ENCODE peak calls at places on chromosomes 12 and 14, in seven cellular contexts. P, K, O, A, Q, M and R are unnamed samples.

GRCh38 chr12:129762436-129762835 is 141.4 kb downstream of the TMEM132D start:
- DNase-seq in P (no peak), K (no peak), O (no peak), A (no peak), Q (no peak), M (no peak), R (no peak)

GRCh38 chr12:126688556-126688955 is 1578.4 kb upstream of the TMEM132C start:
- DNase-seq in P (no peak), K (no peak), O (no peak), A (no peak), Q (no peak), M (no peak), R (no peak)

GRCh38 chr12:125683748-125684381 is 618.6 kb downstream of the AACS start:
- DNase-seq in P (no peak), K (no peak), O (peak), A (peak), Q (peak), M (no peak), R (no peak)

GRCh38 chr14:61503167-61503801 is 181.9 kb downstream of the PRKCH start:
- DNase-seq in P (peak), K (peak), O (no peak), A (peak), Q (no peak), M (no peak), R (no peak)

GRCh38 chr14:29846339-29847129 is 81.1 kb downstream of the PRKD1 start:
- DNase-seq in P (peak), K (no peak), O (no peak), A (no peak), Q (no peak), M (no peak), R (no peak)

GRCh38 chr14:39122330-39123138 is 8.4 kb downstream of the GEMIN2 start:
- DNase-seq in P (no peak), K (peak), O (no peak), A (no peak), Q (no peak), M (no peak), R (no peak)

GRCh38 chr14:68476212-68476964 is 316.5 kb downstream of the ZFP36L1 start:
- DNase-seq in P (peak), K (peak), O (no peak), A (peak), Q (no peak), M (peak), R (peak)

GRCh38 chr12:57737467-57738141 is 938 bp downstream of the AGAP2 start:
- DNase-seq in P (peak), K (no peak), O (no peak), A (no peak), Q (peak), M (no peak), R (no peak)

GRCh38 chr12:49030714-49031572 is 12.4 kb upstream of the PRKAG1 start:
- DNase-seq in P (no peak), K (no peak), O (no peak), A (no peak), Q (no peak), M (no peak), R (no peak)

GRCh38 chr12:74747305-74747704 is 209.7 kb downstream of the ATXN7L3B start:
- DNase-seq in P (peak), K (peak), O (no peak), A (no peak), Q (no peak), M (no peak), R (no peak)

GRCh38 chr12:47698055-47698454 is 7.8 kb downstream of the RPAP3 start:
- DNase-seq in P (no peak), K (no peak), O (no peak), A (no peak), Q (no peak), M (no peak), R (no peak)

GRCh38 chr14:95922080-95922479 is 45.4 kb downstream of the TUNAR start:
- DNase-seq in P (no peak), K (no peak), O (no peak), A (no peak), Q (no peak), M (no peak), R (no peak)

GRCh38 chr14:101480022-101480746 is 81.1 kb upstream of the DIO3 start:
- DNase-seq in P (no peak), K (no peak), O (peak), A (no peak), Q (peak), M (peak), R (no peak)

GRCh38 chr12:82740129-82741000 is 53.7 kb downstream of the TMTC2 start:
- DNase-seq in P (peak), K (peak), O (no peak), A (no peak), Q (no peak), M (no peak), R (no peak)

GRCh38 chr14:72433511-72433910 is 460.4 kb downstream of the DPF3 start:
- DNase-seq in P (peak), K (peak), O (no peak), A (no peak), Q (no peak), M (no peak), R (no peak)

GRCh38 chr14:63896278-63896720 is 43.5 kb downstream of the SYNE2 start:
- DNase-seq in P (peak), K (peak), O (peak), A (no peak), Q (no peak), M (no peak), R (no peak)

GRCh38 chr14:24296341-24297157 is 3.0 kb downstream of the DHRS1 start:
- DNase-seq in P (peak), K (peak), O (peak), A (peak), Q (peak), M (no peak), R (peak)

GRCh38 chr12:68224613-68225285 is 861 bp downstream of the IL26 start:
- DNase-seq in P (peak), K (peak), O (no peak), A (no peak), Q (no peak), M (no peak), R (no peak)

DNA sequence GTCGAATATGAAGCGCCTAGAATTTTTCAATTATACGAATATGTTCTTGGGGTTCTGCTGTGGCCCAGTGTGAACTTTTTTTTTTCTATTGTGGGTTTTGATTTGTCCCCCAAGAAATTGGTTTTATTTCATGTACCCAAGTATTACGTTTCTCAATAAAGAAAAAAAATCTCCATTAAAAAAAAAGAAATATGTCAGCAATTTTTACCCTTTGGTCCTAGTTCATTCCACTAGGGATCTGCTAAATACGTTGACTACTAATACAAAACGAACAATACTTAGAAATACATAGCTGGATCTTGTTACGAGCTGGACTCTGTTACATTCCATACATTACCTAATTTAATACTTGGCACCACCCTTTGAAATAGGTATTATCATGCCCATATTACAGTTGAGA is 216.9 kb downstream of the SLC16A7 start:
- DNase-seq in P (no peak), K (no peak), O (no peak), A (no peak), Q (no peak), M (no peak), R (no peak)
- TF ChIP-seq CTCF in P (no peak), K (no peak), O (no peak), A (no peak), Q (no peak), M (no peak), R (no peak)

GRCh38 chr12:8499616-8500015 is 13.7 kb upstream of the CLEC4D start:
- DNase-seq in P (no peak), K (no peak), O (no peak), A (no peak), Q (no peak), M (no peak), R (no peak)
- TF ChIP-seq CTCF in P (no peak), K (no peak), O (no peak), A (no peak), Q (peak), M (no peak), R (no peak)

GRCh38 chr12:104952816-104953215 is 5.3 kb downstream of the SLC41A2 start:
- DNase-seq in P (no peak), K (no peak), O (no peak), A (no peak), Q (no peak), M (no peak), R (no peak)

GRCh38 chr12:104955703-104956102 is 2.4 kb downstream of the SLC41A2 start:
- DNase-seq in P (no peak), K (no peak), O (no peak), A (no peak), Q (no peak), M (no peak), R (no peak)

GRCh38 chr12:104956870-104957301 is 1.2 kb downstream of the SLC41A2 start:
- DNase-seq in P (peak), K (no peak), O (no peak), A (no peak), Q (no peak), M (no peak), R (no peak)

GRCh38 chr12:104953323-104953722 is 4.8 kb downstream of the SLC41A2 start:
- DNase-seq in P (no peak), K (no peak), O (no peak), A (no peak), Q (no peak), M (no peak), R (no peak)

GRCh38 chr12:104951759-104952509 is 6.2 kb downstream of the SLC41A2 start:
- DNase-seq in P (peak), K (no peak), O (no peak), A (no peak), Q (no peak), M (no peak), R (no peak)
- TF ChIP-seq CTCF in P (no peak), K (no peak), O (no peak), A (no peak), Q (no peak), M (no peak), R (no peak)

GRCh38 chr12:113647048-113647447 is 175.4 kb upstream of the LHX5 start:
- DNase-seq in P (no peak), K (no peak), O (peak), A (peak), Q (peak), M (no peak), R (no peak)
- TF ChIP-seq CTCF in P (no peak), K (no peak), O (no peak), A (no peak), Q (peak), M (no peak), R (no peak)

GRCh38 chr14:90368946-90369721 is 27.7 kb upstream of the CALM1 start:
- DNase-seq in P (peak), K (peak), O (no peak), A (no peak), Q (no peak), M (no peak), R (no peak)
- TF ChIP-seq CTCF in P (peak), K (no peak), O (no peak), A (no peak), Q (no peak), M (no peak), R (no peak)

GRCh38 chr12:124053855-124054254 is 80.8 kb downstream of the ZNF664 start:
- DNase-seq in P (peak), K (peak), O (peak), A (peak), Q (peak), M (no peak), R (no peak)
- TF ChIP-seq CTCF in P (peak), K (peak), O (peak), A (peak), Q (peak), M (peak), R (no peak)

GRCh38 chr14:21197418-21198205 is 41.7 kb upstream of the OR5AU1 start:
- DNase-seq in P (no peak), K (no peak), O (no peak), A (no peak), Q (no peak), M (no peak), R (no peak)
- TF ChIP-seq CTCF in P (no peak), K (no peak), O (no peak), A (no peak), Q (no peak), M (no peak), R (no peak)